ENCODE peak calls at places on chromosome 4, in seven cellular contexts. X, H, S, M, P, Y and U are unnamed samples.
A peak's percentile ranks its signal among the peaks of the same experiment; 100 is the strongest.

GRCh38 chr4:16931906-16932305 is 33.5 kb upstream of the LDB2 start:
- DNase-seq in X (no peak), H (no peak), S (no peak), M (no peak), P (no peak), Y (no peak), U (no peak)

GRCh38 chr4:27048350-27049100 is 187.9 kb downstream of the STIM2 start:
- DNase-seq in X (no peak), H (no peak), S (no peak), M (no peak), P (peak; percentile 59), Y (no peak), U (peak; percentile 32)

GRCh38 chr4:94595880-94596483 is 144.2 kb downstream of the PDLIM5 start:
- DNase-seq in X (no peak), H (no peak), S (no peak), M (no peak), P (peak; percentile 68), Y (no peak), U (peak; percentile 21)

GRCh38 chr4:38673109-38673978 is 9.3 kb downstream of the KLF3 start:
- DNase-seq in X (peak; percentile 73), H (no peak), S (no peak), M (peak; percentile 89), P (no peak), Y (no peak), U (no peak)

GRCh38 chr4:151331276-151332042 is 6.1 kb upstream of the SH3D19 start:
- DNase-seq in X (no peak), H (no peak), S (no peak), M (no peak), P (peak; percentile 48), Y (no peak), U (no peak)

GRCh38 chr4:182137343-182137742 is 105.9 kb upstream of the TENM3 start:
- DNase-seq in X (no peak), H (no peak), S (no peak), M (no peak), P (no peak), Y (no peak), U (no peak)

GRCh38 chr4:140085062-140085622 is 68.8 kb downstream of the MAML3 start:
- DNase-seq in X (no peak), H (no peak), S (no peak), M (no peak), P (no peak), Y (no peak), U (no peak)

GRCh38 chr4:140856692-140857091 is 100.5 kb upstream of the TBC1D9 start:
- DNase-seq in X (no peak), H (no peak), S (no peak), M (no peak), P (peak; percentile 40), Y (no peak), U (no peak)

GRCh38 chr4:138181288-138181687 is 60.9 kb downstream of the SLC7A11 start:
- DNase-seq in X (peak; percentile 22), H (no peak), S (no peak), M (no peak), P (no peak), Y (no peak), U (no peak)

GRCh38 chr4:126986828-126987227 is 645.9 kb upstream of the INTU start:
- DNase-seq in X (no peak), H (no peak), S (no peak), M (no peak), P (peak; percentile 75), Y (no peak), U (no peak)

GRCh38 chr4:124938836-124939235 is 226.3 kb upstream of the ANKRD50 start:
- DNase-seq in X (no peak), H (no peak), S (no peak), M (no peak), P (no peak), Y (no peak), U (no peak)

GRCh38 chr4:55173580-55173979 is 48.2 kb upstream of the KDR start:
- DNase-seq in X (no peak), H (no peak), S (no peak), M (no peak), P (peak; percentile 86), Y (no peak), U (no peak)

GRCh38 chr4:1568855-1569460 is 115.2 kb downstream of the FAM53A start:
- DNase-seq in X (no peak), H (no peak), S (no peak), M (peak; percentile 55), P (no peak), Y (no peak), U (no peak)

GRCh38 chr4:144820706-144821105 is 174.8 kb downstream of the HHIP start:
- DNase-seq in X (no peak), H (no peak), S (no peak), M (no peak), P (no peak), Y (no peak), U (no peak)

GRCh38 chr4:151541438-151542071 is 132.6 kb downstream of the FHIP1A start:
- DNase-seq in X (no peak), H (no peak), S (no peak), M (no peak), P (peak; percentile 83), Y (no peak), U (no peak)

GRCh38 chr4:153151535-153152452 is 52.4 kb upstream of the TRIM2 start:
- DNase-seq in X (peak; percentile 59), H (no peak), S (peak; percentile 50), M (no peak), P (no peak), Y (no peak), U (peak; percentile 58)

GRCh38 chr4:41012308-41012707 is 202.0 kb downstream of the APBB2 start:
- DNase-seq in X (no peak), H (no peak), S (no peak), M (no peak), P (peak; percentile 38), Y (no peak), U (no peak)

GRCh38 chr4:86484241-86484640 is 109.9 kb upstream of the PTPN13 start:
- DNase-seq in X (no peak), H (no peak), S (no peak), M (no peak), P (no peak), Y (no peak), U (no peak)

GRCh38 chr4:158929939-158930344 is 161.1 kb downstream of the FNIP2 start:
- DNase-seq in X (no peak), H (no peak), S (no peak), M (no peak), P (no peak), Y (no peak), U (no peak)

GRCh38 chr4:37603711-37604110 is 82.5 kb downstream of the RELL1 start:
- DNase-seq in X (no peak), H (no peak), S (no peak), M (no peak), P (no peak), Y (no peak), U (no peak)